ENCODE peak calls at places on chromosomes 16 and 17, in ten cellular contexts. X, J, W, T, S, H, M, D, N and Z are unnamed samples.

GRCh38 chr17:13005530-13005929 is 12.3 kb downstream of the ELAC2 start:
- DNase-seq in N (no peak), X (no peak), S (no peak), W (peak), D (no peak), H (no peak), J (no peak), T (no peak), M (no peak), Z (no peak)

GRCh38 chr16:79293831-79294230 is 306.7 kb downstream of the MAF start:
- DNase-seq in W (no peak), J (no peak), M (no peak), X (no peak), H (no peak), D (no peak), T (no peak), S (no peak), N (no peak), Z (no peak)

GRCh38 chr16:30184430-30185140 is 1.2 kb downstream of the CORO1A start:
- DNase-seq in W (peak), M (peak), D (peak), H (peak), J (no peak), S (no peak), N (peak), X (no peak), T (peak), Z (no peak)

GRCh38 chr17:70479779-70480178 is 310.4 kb downstream of the KCNJ2 start:
- DNase-seq in D (no peak), J (no peak), S (no peak), X (no peak), N (no peak), T (no peak), M (no peak), H (no peak), W (no peak), Z (no peak)

GRCh38 chr17:45293413-45294211 is 23.2 kb downstream of the MAP3K14 start:
- DNase-seq in N (no peak), W (peak), S (peak), D (peak), J (peak), M (no peak), H (peak), T (no peak), X (peak), Z (peak)

GRCh38 chr16:57502048-57502775 is 15.9 kb upstream of the DOK4 start:
- DNase-seq in D (no peak), J (no peak), W (no peak), X (no peak), N (no peak), S (no peak), T (no peak), M (no peak), H (no peak), Z (no peak)

GRCh38 chr17:82443465-82444283 is 6.9 kb downstream of the CYBC1 start:
- DNase-seq in H (no peak), S (no peak), X (no peak), M (no peak), N (no peak), T (no peak), W (peak), D (no peak), J (no peak), Z (no peak)

GRCh38 chr17:17142556-17142955 is 63.6 kb downstream of the PLD6 start:
- DNase-seq in T (no peak), J (no peak), H (no peak), N (no peak), M (no peak), S (no peak), D (no peak), X (no peak), W (no peak), Z (no peak)

GRCh38 chr16:53147500-53148065 is 92.8 kb downstream of the CHD9 start:
- DNase-seq in N (no peak), S (no peak), X (no peak), W (no peak), H (no peak), T (no peak), D (no peak), J (no peak), M (no peak), Z (no peak)

GRCh38 chr17:56665864-56666263 is 72.4 kb downstream of the NOG start:
- DNase-seq in T (no peak), N (no peak), S (no peak), J (no peak), W (no peak), D (no peak), M (no peak), H (no peak), X (no peak), Z (no peak)

GRCh38 chr17:82939213-82940030 is 99.6 kb upstream of the ZNF750 start:
- DNase-seq in T (no peak), X (peak), S (no peak), H (peak), N (no peak), W (peak), J (no peak), D (no peak), M (no peak), Z (no peak)

GRCh38 chr16:15641753-15642556 is 999 bp downstream of the MARF1 start:
- DNase-seq in D (no peak), W (no peak), S (no peak), J (no peak), N (no peak), M (no peak), H (no peak), T (no peak), X (no peak), Z (no peak)

GRCh38 chr17:31008374-31009035 is 37.7 kb downstream of the RNF135 start:
- DNase-seq in S (peak), J (peak), T (peak), X (peak), H (peak), W (peak), D (peak), N (peak), M (peak), Z (peak)

GRCh38 chr17:63171428-63172205 is 205.6 kb downstream of the TANC2 start:
- DNase-seq in W (no peak), J (peak), M (no peak), X (no peak), T (no peak), N (no peak), H (no peak), S (no peak), D (no peak), Z (peak)

GRCh38 chr16:89141884-89142267 is 29.7 kb upstream of the CDH15 start:
- DNase-seq in M (no peak), X (no peak), N (no peak), D (no peak), J (no peak), W (no peak), S (no peak), H (no peak), T (no peak), Z (no peak)

GRCh38 chr17:49217651-49218413 is 7.3 kb downstream of the ABI3 start:
- DNase-seq in T (peak), N (no peak), S (no peak), H (peak), X (peak), J (no peak), M (peak), D (peak), W (peak), Z (no peak)

GRCh38 chr17:18182190-18182977 is 1.2 kb upstream of the ALKBH5 start:
- DNase-seq in M (no peak), J (no peak), H (peak), S (peak), N (no peak), X (peak), T (no peak), W (no peak), D (peak), Z (no peak)

GRCh38 chr16:14958970-14959369 is 15.9 kb upstream of the PDXDC1 start:
- DNase-seq in N (no peak), S (no peak), H (no peak), W (no peak), T (no peak), X (no peak), M (no peak), D (no peak), J (no peak), Z (no peak)

GRCh38 chr16:29790183-29790948 is at the start of gene KIF22:
- DNase-seq in W (peak), H (peak), D (peak), J (peak), M (peak), N (peak), X (peak), S (peak), T (peak), Z (peak)

GRCh38 chr17:81191116-81191515 is 25.1 kb upstream of the AATK start:
- DNase-seq in N (no peak), D (no peak), X (no peak), T (no peak), M (no peak), W (no peak), S (no peak), H (no peak), J (no peak), Z (no peak)